ENCODE peak calls at places on chromosomes 3 and 15, in four cellular contexts. T is CD8-positive, alpha-beta memory T cell; O is MM.1S; Q is HAP-1. V is an unnamed sample.

GRCh38 chr15:69200773-69201745 is 40.6 kb downstream of the GLCE start:
- DNase-seq in T (no peak), O (no peak), Q (no peak), V (no peak)

GRCh38 chr15:50884583-50884982 is 23.9 kb upstream of the AP4E1 start:
- DNase-seq in T (no peak), O (no peak), Q (no peak), V (peak)

GRCh38 chr3:30231277-30232141 is 374.9 kb upstream of the TGFBR2 start:
- DNase-seq in T (no peak), O (peak), Q (peak), V (no peak)

GRCh38 chr3:84692261-84692660 is 266.5 kb upstream of the CADM2 start:
- DNase-seq in T (no peak), O (no peak), Q (no peak), V (peak)

GRCh38 chr15:62545392-62546227 is 380.5 kb upstream of the C2CD4B start:
- DNase-seq in T (no peak), O (no peak), Q (peak), V (no peak)

GRCh38 chr3:143070977-143071551 is 48.5 kb upstream of the CHST2 start:
- DNase-seq in T (no peak), O (no peak), Q (no peak), V (peak)

GRCh38 chr3:100299031-100299430 is 35.5 kb upstream of the NIT2 start:
- DNase-seq in T (no peak), O (no peak), Q (no peak), V (no peak)

GRCh38 chr3:47440131-47440530 is 35.6 kb downstream of the SCAP start:
- DNase-seq in T (no peak), O (no peak), Q (no peak), V (no peak)

GRCh38 chr15:74304459-74304858 is 63.0 kb downstream of the CYP11A1 start:
- DNase-seq in T (no peak), O (no peak), Q (no peak), V (no peak)

GRCh38 chr3:99960123-99960878 is 142.6 kb downstream of the CMSS1 start:
- DNase-seq in T (no peak), O (no peak), Q (peak), V (no peak)

GRCh38 chr3:65607101-65607500 is 431.6 kb downstream of the MAGI1 start:
- DNase-seq in T (no peak), O (no peak), Q (no peak), V (no peak)

GRCh38 chr3:119973276-119973675 is 121.0 kb downstream of the GSK3B start:
- DNase-seq in T (no peak), O (no peak), Q (no peak), V (peak)

GRCh38 chr3:65619391-65620298 is 419.1 kb downstream of the MAGI1 start:
- DNase-seq in T (no peak), O (no peak), Q (no peak), V (no peak)

GRCh38 chr3:20739814-20740213 is 553.8 kb upstream of the SGO1 start:
- DNase-seq in T (no peak), O (peak), Q (no peak), V (no peak)

GRCh38 chr15:68821190-68821897 is 649 bp upstream of the ANP32A start:
- DNase-seq in T (peak), O (no peak), Q (no peak), V (no peak)

GRCh38 chr15:89785771-89786135 is 9.6 kb downstream of the MESP2 start:
- DNase-seq in T (no peak), O (no peak), Q (no peak), V (no peak)

GRCh38 chr3:172787746-172788145 is 37.2 kb downstream of the ECT2 start:
- DNase-seq in T (no peak), O (no peak), Q (no peak), V (no peak)

GRCh38 chr3:31408720-31409119 is 124.0 kb upstream of the STT3B start:
- DNase-seq in T (no peak), O (no peak), Q (no peak), V (no peak)

GRCh38 chr3:10517616-10518015 is 12.2 kb upstream of the ATP2B2 start:
- DNase-seq in T (no peak), O (no peak), Q (no peak), V (no peak)

GRCh38 chr3:2711081-2711480 is 399.1 kb downstream of the IL5RA start:
- DNase-seq in T (no peak), O (no peak), Q (no peak), V (no peak)

GRCh38 chr15:86300371-86301106 is 220.9 kb downstream of the AGBL1 start:
- DNase-seq in T (no peak), O (no peak), Q (peak), V (no peak)